ENCODE peak calls at places on chromosomes 3 and 15, in eight cellular contexts. One of them, this sample, is unnamed.

GRCh38 chr3:185403002-185403401 is 40.1 kb downstream of the MAP3K13 start:
- DNase-seq in AG04450: no peak
- DNase-seq in psoas muscle: no peak
- DNase-seq in colonic mucosa: no peak
- DNase-seq in heart left ventricle: no peak
- DNase-seq in PC-3: no peak
- DNase-seq in lower lobe of right lung: no peak
- DNase-seq in naive thymus-derived CD4-positive, alpha-beta T cell: no peak
- DNase-seq in this sample: no peak

GRCh38 chr3:151686257-151686656 is 47.5 kb upstream of the AADACL2 start:
- DNase-seq in naive thymus-derived CD4-positive, alpha-beta T cell: no peak
- DNase-seq in AG04450: no peak
- DNase-seq in psoas muscle: no peak
- DNase-seq in lower lobe of right lung: no peak
- DNase-seq in colonic mucosa: no peak
- DNase-seq in PC-3: no peak
- DNase-seq in heart left ventricle: no peak
- DNase-seq in this sample: no peak

GRCh38 chr3:194976813-194977322 is 291.2 kb downstream of the FAM43A start:
- DNase-seq in naive thymus-derived CD4-positive, alpha-beta T cell: no peak
- DNase-seq in colonic mucosa: no peak
- DNase-seq in heart left ventricle: no peak
- DNase-seq in PC-3: no peak
- DNase-seq in AG04450: no peak
- DNase-seq in psoas muscle: no peak
- DNase-seq in lower lobe of right lung: no peak
- DNase-seq in this sample: no peak

GRCh38 chr15:82231233-82231632 is 31.3 kb downstream of the EFL1 start:
- DNase-seq in PC-3: no peak
- DNase-seq in heart left ventricle: no peak
- DNase-seq in psoas muscle: no peak
- DNase-seq in lower lobe of right lung: no peak
- DNase-seq in colonic mucosa: no peak
- DNase-seq in AG04450: no peak
- DNase-seq in naive thymus-derived CD4-positive, alpha-beta T cell: no peak
- DNase-seq in this sample: no peak

GRCh38 chr3:8618950-8619349 is 25.6 kb downstream of the SSUH2 start:
- DNase-seq in colonic mucosa: no peak
- DNase-seq in AG04450: no peak
- DNase-seq in PC-3: no peak
- DNase-seq in naive thymus-derived CD4-positive, alpha-beta T cell: no peak
- DNase-seq in heart left ventricle: no peak
- DNase-seq in lower lobe of right lung: no peak
- DNase-seq in psoas muscle: no peak
- DNase-seq in this sample: no peak

GRCh38 chr3:185561374-185561943 is 9.1 kb upstream of the LIPH start:
- DNase-seq in heart left ventricle: no peak
- DNase-seq in psoas muscle: peak
- DNase-seq in lower lobe of right lung: peak
- DNase-seq in PC-3: no peak
- DNase-seq in colonic mucosa: peak
- DNase-seq in naive thymus-derived CD4-positive, alpha-beta T cell: no peak
- DNase-seq in AG04450: no peak
- DNase-seq in this sample: no peak

GRCh38 chr15:81257435-81257834 is 60.8 kb downstream of the IL16 start:
- DNase-seq in psoas muscle: no peak
- DNase-seq in PC-3: no peak
- DNase-seq in lower lobe of right lung: no peak
- DNase-seq in heart left ventricle: no peak
- DNase-seq in AG04450: no peak
- DNase-seq in colonic mucosa: no peak
- DNase-seq in naive thymus-derived CD4-positive, alpha-beta T cell: no peak
- DNase-seq in this sample: no peak

GRCh38 chr3:197674741-197675567 is 61.8 kb downstream of the RUBCN start:
- DNase-seq in PC-3: no peak
- DNase-seq in heart left ventricle: no peak
- DNase-seq in naive thymus-derived CD4-positive, alpha-beta T cell: no peak
- DNase-seq in lower lobe of right lung: no peak
- DNase-seq in colonic mucosa: no peak
- DNase-seq in psoas muscle: no peak
- DNase-seq in AG04450: no peak
- DNase-seq in this sample: no peak

GRCh38 chr15:36208868-36209582 is 370.4 kb upstream of the CDIN1 start:
- DNase-seq in naive thymus-derived CD4-positive, alpha-beta T cell: no peak
- DNase-seq in AG04450: no peak
- DNase-seq in lower lobe of right lung: no peak
- DNase-seq in PC-3: no peak
- DNase-seq in psoas muscle: no peak
- DNase-seq in heart left ventricle: no peak
- DNase-seq in colonic mucosa: no peak
- DNase-seq in this sample: no peak

GRCh38 chr3:120040813-120041377 is 53.4 kb downstream of the GSK3B start:
- DNase-seq in lower lobe of right lung: no peak
- DNase-seq in psoas muscle: no peak
- DNase-seq in AG04450: no peak
- DNase-seq in PC-3: no peak
- DNase-seq in colonic mucosa: no peak
- DNase-seq in heart left ventricle: no peak
- DNase-seq in naive thymus-derived CD4-positive, alpha-beta T cell: no peak
- DNase-seq in this sample: no peak

GRCh38 chr15:33654859-33655258 is 313.4 kb upstream of the CHRM5 start:
- DNase-seq in psoas muscle: peak
- DNase-seq in naive thymus-derived CD4-positive, alpha-beta T cell: no peak
- DNase-seq in heart left ventricle: no peak
- DNase-seq in AG04450: no peak
- DNase-seq in lower lobe of right lung: no peak
- DNase-seq in colonic mucosa: no peak
- DNase-seq in PC-3: no peak
- DNase-seq in this sample: no peak

DNA sequence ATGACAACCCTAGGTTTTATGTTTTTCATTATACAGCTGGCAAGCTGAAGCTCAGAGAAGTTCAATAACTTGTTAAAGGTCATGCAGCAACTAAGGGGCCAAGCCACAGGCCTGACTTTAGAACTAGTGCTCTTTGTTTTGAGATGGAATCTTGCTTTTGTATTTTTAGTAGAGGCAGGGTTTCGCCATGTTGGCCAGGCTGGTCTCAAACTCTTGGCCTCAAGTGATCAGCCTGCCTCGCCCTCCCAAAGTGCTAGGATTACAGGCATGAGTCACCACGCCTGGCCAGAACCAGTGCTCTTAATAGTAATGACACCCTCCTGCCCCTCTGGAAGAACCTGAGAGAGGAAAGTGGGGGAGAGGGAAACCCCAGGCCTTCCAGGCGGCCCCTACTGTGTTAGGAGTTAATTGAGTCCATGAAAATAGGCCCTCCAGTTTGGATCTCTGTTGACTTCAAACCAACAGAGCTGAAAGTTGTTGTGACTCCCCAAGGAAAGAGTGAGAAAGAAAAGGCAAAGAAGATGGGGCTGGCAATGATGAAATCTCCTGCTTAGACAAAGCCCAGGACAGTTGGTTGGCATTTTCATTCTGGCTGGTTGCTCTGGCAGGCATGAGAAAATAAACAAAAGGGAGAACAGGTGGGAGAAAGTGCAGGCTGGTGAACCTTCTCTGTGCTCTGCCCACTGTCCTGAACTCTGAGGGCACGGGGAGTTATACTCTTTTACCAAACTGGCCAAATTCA is 3.6 kb upstream of the PRRT3 start:
- DNase-seq in PC-3: no peak
- DNase-seq in psoas muscle: no peak
- DNase-seq in naive thymus-derived CD4-positive, alpha-beta T cell: no peak
- DNase-seq in colonic mucosa: no peak
- DNase-seq in AG04450: no peak
- DNase-seq in lower lobe of right lung: no peak
- DNase-seq in heart left ventricle: no peak
- DNase-seq in this sample: no peak
- H3K27ac ChIP-seq in PC-3: peak
- H3K27ac ChIP-seq in psoas muscle: peak
- H3K27ac ChIP-seq in naive thymus-derived CD4-positive, alpha-beta T cell: no peak
- H3K27ac ChIP-seq in colonic mucosa: no peak
- H3K27ac ChIP-seq in AG04450: no peak
- H3K27ac ChIP-seq in lower lobe of right lung: no peak
- H3K27ac ChIP-seq in heart left ventricle: no peak
- H3K27ac ChIP-seq in this sample: no peak

DNA sequence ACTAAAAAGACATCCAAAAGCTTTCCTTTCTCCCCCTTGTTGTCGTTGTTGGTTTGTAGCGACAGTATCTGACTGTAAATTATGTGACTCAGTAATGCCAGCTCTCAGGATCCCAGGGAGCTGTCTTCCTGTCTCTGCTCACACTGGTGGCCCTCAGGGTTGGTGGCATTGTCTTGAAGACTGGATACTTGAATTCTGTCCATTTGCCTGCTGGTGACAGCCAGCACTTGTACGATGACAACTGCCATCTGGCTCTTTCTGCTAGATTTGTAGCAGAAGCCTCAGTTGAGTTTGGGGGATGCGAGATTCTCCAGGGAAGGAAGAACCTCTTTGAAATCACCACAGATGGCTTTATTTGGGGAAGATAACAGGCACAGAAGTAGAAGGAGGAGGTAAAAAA is 120.8 kb downstream of the ARPP21 start:
- DNase-seq in colonic mucosa: no peak
- DNase-seq in naive thymus-derived CD4-positive, alpha-beta T cell: no peak
- DNase-seq in heart left ventricle: no peak
- DNase-seq in PC-3: no peak
- DNase-seq in AG04450: no peak
- DNase-seq in lower lobe of right lung: no peak
- DNase-seq in psoas muscle: no peak
- DNase-seq in this sample: no peak
- H3K27ac ChIP-seq in colonic mucosa: no peak
- H3K27ac ChIP-seq in naive thymus-derived CD4-positive, alpha-beta T cell: no peak
- H3K27ac ChIP-seq in heart left ventricle: no peak
- H3K27ac ChIP-seq in PC-3: no peak
- H3K27ac ChIP-seq in AG04450: no peak
- H3K27ac ChIP-seq in lower lobe of right lung: no peak
- H3K27ac ChIP-seq in psoas muscle: peak
- H3K27ac ChIP-seq in this sample: no peak

GRCh38 chr3:66499881-66500574 is 794 bp downstream of the LRIG1 start:
- DNase-seq in lower lobe of right lung: peak
- DNase-seq in colonic mucosa: peak
- DNase-seq in psoas muscle: peak
- DNase-seq in naive thymus-derived CD4-positive, alpha-beta T cell: peak
- DNase-seq in heart left ventricle: peak
- DNase-seq in AG04450: no peak
- DNase-seq in PC-3: no peak
- DNase-seq in this sample: no peak

GRCh38 chr3:66498718-66499611 is 1.9 kb downstream of the LRIG1 start:
- DNase-seq in naive thymus-derived CD4-positive, alpha-beta T cell: no peak
- DNase-seq in psoas muscle: peak
- DNase-seq in heart left ventricle: peak
- DNase-seq in colonic mucosa: peak
- DNase-seq in PC-3: no peak
- DNase-seq in AG04450: no peak
- DNase-seq in lower lobe of right lung: no peak
- DNase-seq in this sample: peak

GRCh38 chr3:66496731-66497130 is 4.1 kb downstream of the LRIG1 start:
- DNase-seq in naive thymus-derived CD4-positive, alpha-beta T cell: no peak
- DNase-seq in heart left ventricle: no peak
- DNase-seq in AG04450: no peak
- DNase-seq in psoas muscle: no peak
- DNase-seq in PC-3: no peak
- DNase-seq in colonic mucosa: no peak
- DNase-seq in lower lobe of right lung: no peak
- DNase-seq in this sample: no peak

GRCh38 chr3:66497288-66497972 is 3.4 kb downstream of the LRIG1 start:
- DNase-seq in PC-3: no peak
- DNase-seq in heart left ventricle: no peak
- DNase-seq in AG04450: no peak
- DNase-seq in naive thymus-derived CD4-positive, alpha-beta T cell: no peak
- DNase-seq in lower lobe of right lung: no peak
- DNase-seq in psoas muscle: no peak
- DNase-seq in colonic mucosa: no peak
- DNase-seq in this sample: no peak

DNA sequence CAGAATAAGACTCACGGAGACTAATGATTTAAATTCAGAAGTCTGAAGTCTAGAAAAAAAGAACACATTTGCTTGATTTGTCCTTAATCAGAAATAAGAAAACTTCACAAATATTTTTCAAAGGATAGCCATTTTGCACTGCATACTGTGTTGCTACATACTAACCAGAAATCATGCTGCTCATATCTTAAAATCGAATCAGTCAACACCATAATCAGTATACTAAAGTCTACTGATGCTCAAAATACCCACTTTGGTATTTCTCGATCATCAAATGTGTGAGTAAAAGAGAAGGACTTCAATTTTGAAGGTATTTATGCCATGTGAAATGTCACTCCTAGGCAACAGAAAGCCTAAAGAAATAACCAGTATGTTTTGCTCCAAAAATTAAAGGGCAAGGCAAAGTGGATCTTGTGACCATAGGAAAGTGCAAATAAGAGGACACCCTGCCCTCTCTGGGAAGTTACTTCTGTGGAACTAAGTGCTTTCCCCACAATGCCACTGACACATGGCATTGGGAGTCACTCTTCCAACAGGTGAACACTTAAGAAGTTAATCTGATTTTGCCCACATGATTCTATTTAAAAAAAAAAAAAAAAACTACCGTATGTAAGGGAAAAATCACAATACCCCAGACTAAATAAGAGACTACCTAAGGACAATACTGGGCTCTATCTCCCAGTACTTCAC is 2.7 kb downstream of the LRIG1 start:
- DNase-seq in heart left ventricle: no peak
- DNase-seq in AG04450: no peak
- DNase-seq in naive thymus-derived CD4-positive, alpha-beta T cell: no peak
- DNase-seq in psoas muscle: no peak
- DNase-seq in lower lobe of right lung: no peak
- DNase-seq in colonic mucosa: no peak
- DNase-seq in PC-3: no peak
- DNase-seq in this sample: no peak
- H3K27ac ChIP-seq in heart left ventricle: peak
- H3K27ac ChIP-seq in AG04450: no peak
- H3K27ac ChIP-seq in naive thymus-derived CD4-positive, alpha-beta T cell: no peak
- H3K27ac ChIP-seq in psoas muscle: peak
- H3K27ac ChIP-seq in lower lobe of right lung: peak
- H3K27ac ChIP-seq in colonic mucosa: peak
- H3K27ac ChIP-seq in PC-3: no peak
- H3K27ac ChIP-seq in this sample: peak

GRCh38 chr15:70794596-70795310 is 31.4 kb upstream of the UACA start:
- DNase-seq in PC-3: no peak
- DNase-seq in psoas muscle: no peak
- DNase-seq in AG04450: no peak
- DNase-seq in lower lobe of right lung: no peak
- DNase-seq in heart left ventricle: peak
- DNase-seq in colonic mucosa: no peak
- DNase-seq in naive thymus-derived CD4-positive, alpha-beta T cell: no peak
- DNase-seq in this sample: no peak
- H3K27ac ChIP-seq in PC-3: peak
- H3K27ac ChIP-seq in psoas muscle: peak
- H3K27ac ChIP-seq in AG04450: peak
- H3K27ac ChIP-seq in lower lobe of right lung: peak
- H3K27ac ChIP-seq in heart left ventricle: peak
- H3K27ac ChIP-seq in colonic mucosa: no peak
- H3K27ac ChIP-seq in naive thymus-derived CD4-positive, alpha-beta T cell: no peak
- H3K27ac ChIP-seq in this sample: no peak

GRCh38 chr15:83320404-83320803 is 35.9 kb upstream of the BNC1 start:
- DNase-seq in lower lobe of right lung: no peak
- DNase-seq in naive thymus-derived CD4-positive, alpha-beta T cell: no peak
- DNase-seq in colonic mucosa: no peak
- DNase-seq in psoas muscle: no peak
- DNase-seq in PC-3: no peak
- DNase-seq in heart left ventricle: no peak
- DNase-seq in AG04450: no peak
- DNase-seq in this sample: no peak
- H3K27ac ChIP-seq in lower lobe of right lung: no peak
- H3K27ac ChIP-seq in naive thymus-derived CD4-positive, alpha-beta T cell: no peak
- H3K27ac ChIP-seq in colonic mucosa: no peak
- H3K27ac ChIP-seq in psoas muscle: no peak
- H3K27ac ChIP-seq in PC-3: no peak
- H3K27ac ChIP-seq in heart left ventricle: no peak
- H3K27ac ChIP-seq in AG04450: no peak
- H3K27ac ChIP-seq in this sample: no peak